ENCODE peak calls at places on chromosomes 3 and 15, in nine cellular contexts. Y is activated CD8-positive, alpha-beta T cell treated with anti-CD3 and anti-CD28 coated beads for 36 hours; O is kidney; K is CD4-positive, alpha-beta memory T cell; Q is kidney tubule cell; S is NCI-H2029 treated with DMSO at 0.1 percent for 48 hours; T is AML-193; C is HFFc6; G is endothelial cell. N is an unnamed sample.

GRCh38 chr15:79025802-79026201 is 64.8 kb downstream of the RASGRF1 start:
- DNase-seq in Y (no peak), O (no peak), K (no peak), Q (no peak), S (no peak), T (no peak), C (no peak), G (no peak), N (no peak)

GRCh38 chr3:58109752-58110151 is 101.0 kb downstream of the DNASE1L3 start:
- DNase-seq in Y (no peak), O (no peak), K (no peak), Q (peak), S (no peak), T (no peak), C (no peak), G (no peak), N (no peak)

GRCh38 chr15:95302206-95302605 is 1028.3 kb upstream of the NR2F2 start:
- DNase-seq in Y (no peak), O (no peak), K (no peak), Q (peak), S (no peak), T (peak), C (no peak), G (peak), N (no peak)

GRCh38 chr15:42508263-42508690 is 12.8 kb downstream of the SNAP23 start:
- DNase-seq in Y (no peak), O (no peak), K (no peak), Q (no peak), S (no peak), T (no peak), C (no peak), G (no peak), N (no peak)

GRCh38 chr3:190718691-190719090 is 143.8 kb downstream of the GMNC start:
- DNase-seq in Y (no peak), O (no peak), K (no peak), Q (peak), S (no peak), T (no peak), C (peak), G (no peak), N (no peak)

GRCh38 chr15:42421376-42421775 is 62.1 kb downstream of the CAPN3 start:
- DNase-seq in Y (no peak), O (no peak), K (no peak), Q (no peak), S (no peak), T (no peak), C (no peak), G (no peak), N (no peak)

GRCh38 chr3:48406443-48407431 is 23.1 kb downstream of the PLXNB1 start:
- DNase-seq in Y (no peak), O (peak), K (no peak), Q (no peak), S (no peak), T (no peak), C (no peak), G (peak), N (no peak)

GRCh38 chr3:126465928-126466564 is 9.6 kb downstream of the ZXDC start:
- DNase-seq in Y (no peak), O (peak), K (no peak), Q (no peak), S (no peak), T (no peak), C (no peak), G (no peak), N (no peak)

GRCh38 chr3:33577588-33577987 is 137.4 kb upstream of the UBP1 start:
- DNase-seq in Y (no peak), O (no peak), K (no peak), Q (no peak), S (no peak), T (no peak), C (no peak), G (no peak), N (peak)

GRCh38 chr3:111979689-111980025 is 831 bp downstream of the ABHD10 start:
- DNase-seq in Y (peak), O (no peak), K (no peak), Q (no peak), S (no peak), T (no peak), C (no peak), G (no peak), N (no peak)

GRCh38 chr3:149377408-149378111 is at the start of gene TM4SF1:
- DNase-seq in Y (no peak), O (peak), K (no peak), Q (peak), S (peak), T (no peak), C (peak), G (no peak), N (peak)

GRCh38 chr3:149576071-149576564 is 81.7 kb downstream of the WWTR1 start:
- DNase-seq in Y (no peak), O (no peak), K (no peak), Q (peak), S (peak), T (no peak), C (peak), G (no peak), N (peak)

GRCh38 chr3:11211531-11212300 is 57.4 kb downstream of the HRH1 start:
- DNase-seq in Y (no peak), O (no peak), K (no peak), Q (no peak), S (no peak), T (no peak), C (no peak), G (no peak), N (no peak)

N was measured in H9.